ENCODE peak calls at places on chromosomes 16 and 17, in six cellular contexts. N is M059J, A is right atrium auricular region, T is GM23248, M is GM03348, K is MG63. I is an unnamed sample.

GRCh38 chr16:30372725-30373124 is 1.9 kb upstream of the MYL11 start:
- DNase-seq in A (no peak), K (no peak), N (no peak), T (no peak), M (no peak), I (no peak)

GRCh38 chr17:48704521-48704920 is 17.8 kb downstream of the PRAC1 start:
- DNase-seq in M (no peak), N (no peak), T (no peak), K (no peak), A (no peak), I (no peak)

GRCh38 chr17:39738568-39738901 is 797 bp downstream of the GRB7 start:
- DNase-seq in N (no peak), K (no peak), M (no peak), A (no peak), T (no peak), I (no peak)

GRCh38 chr17:10640475-10640874 is 16.6 kb downstream of the MYH3 start:
- DNase-seq in N (no peak), A (no peak), M (no peak), K (no peak), T (peak), I (no peak)

GRCh38 chr17:73325527-73325842 is 13.7 kb upstream of the CDC42EP4 start:
- DNase-seq in A (peak), K (no peak), M (peak), T (peak), N (no peak), I (peak)

GRCh38 chr16:46583036-46583435 is 38.1 kb downstream of the SHCBP1 start:
- DNase-seq in A (no peak), T (no peak), N (no peak), K (no peak), M (no peak), I (no peak)

GRCh38 chr17:82297280-82297803 is 20.1 kb downstream of the CD7 start:
- DNase-seq in A (peak), T (peak), M (no peak), K (peak), N (peak), I (peak)

GRCh38 chr16:76162046-76162445 is 115.2 kb upstream of the CNTNAP4 start:
- DNase-seq in M (no peak), T (no peak), N (no peak), A (no peak), K (no peak), I (no peak)

GRCh38 chr16:74984194-74984669 is 691 bp downstream of the WDR59 start:
- DNase-seq in K (no peak), A (no peak), T (peak), N (peak), M (peak), I (no peak)

GRCh38 chr17:28497931-28498330 is 8.2 kb upstream of the FOXN1 start:
- DNase-seq in A (no peak), M (no peak), T (no peak), N (no peak), K (no peak), I (no peak)

GRCh38 chr17:19343256-19343630 is 19.3 kb downstream of the B9D1 start:
- DNase-seq in N (no peak), T (no peak), A (no peak), K (no peak), M (no peak), I (peak)

GRCh38 chr16:70432304-70432799 is 6.5 kb downstream of the ST3GAL2 start:
- DNase-seq in M (no peak), T (no peak), N (no peak), A (no peak), K (no peak), I (no peak)

GRCh38 chr17:31378638-31379037 is 12.8 kb upstream of the RAB11FIP4 start:
- DNase-seq in T (no peak), M (no peak), A (no peak), K (no peak), N (no peak), I (no peak)

GRCh38 chr17:36931096-36931696 is 6.1 kb upstream of the LHX1 start:
- DNase-seq in A (no peak), K (no peak), N (no peak), T (no peak), M (no peak), I (no peak)

GRCh38 chr16:24045641-24046040 is 209.9 kb downstream of the PRKCB start:
- DNase-seq in N (peak), T (no peak), A (no peak), M (no peak), K (no peak), I (no peak)

GRCh38 chr16:81583893-81584705 is 139.5 kb downstream of the CMIP start:
- DNase-seq in A (no peak), M (no peak), K (peak), N (no peak), T (peak), I (peak)

GRCh38 chr17:35568561-35568960 is 7.9 kb upstream of the SLFN14 start:
- DNase-seq in M (peak), T (peak), K (peak), A (no peak), N (peak), I (no peak)

GRCh38 chr16:9845661-9846361 is 336.4 kb downstream of the GRIN2A start:
- DNase-seq in A (no peak), M (peak), T (peak), N (peak), K (peak), I (no peak)

GRCh38 chr16:49498241-49499017 is 124.8 kb downstream of the C16orf78 start:
- DNase-seq in K (no peak), N (no peak), M (no peak), A (no peak), T (no peak), I (no peak)

GRCh38 chr16:66924527-66925321 is 611 bp downstream of the RRAD start:
- DNase-seq in T (peak), K (peak), A (no peak), N (no peak), M (peak), I (no peak)

GRCh38 chr17:78324391-78325075 is 35.3 kb downstream of the SOCS3 start:
- DNase-seq in A (peak), M (peak), N (peak), T (peak), K (peak), I (peak)

GRCh38 chr17:69525920-69526841 is 111.7 kb downstream of the MAP2K6 start:
- DNase-seq in A (peak), M (peak), T (peak), K (peak), N (peak), I (peak)

GRCh38 chr17:60729854-60730253 is 52.2 kb downstream of the BCAS3 start:
- DNase-seq in N (no peak), K (no peak), A (no peak), T (no peak), M (no peak), I (no peak)

GRCh38 chr17:65457635-65458257 is 103.7 kb downstream of the AXIN2 start:
- DNase-seq in K (no peak), T (no peak), N (no peak), A (no peak), M (no peak), I (no peak)

GRCh38 chr17:30372755-30373154 is 6.0 kb upstream of the CPD start:
- DNase-seq in M (peak), T (peak), A (no peak), K (peak), N (peak), I (no peak)

GRCh38 chr17:72471296-72471695 is 350.5 kb downstream of the SOX9 start:
- DNase-seq in A (no peak), N (no peak), M (no peak), K (no peak), T (no peak), I (no peak)

GRCh38 chr17:57457188-57457587 is 200.9 kb downstream of the MSI2 start:
- DNase-seq in K (no peak), A (no peak), N (no peak), M (no peak), T (no peak), I (no peak)

GRCh38 chr17:71727723-71728122 is 393.1 kb upstream of the SOX9 start:
- DNase-seq in A (no peak), N (no peak), M (no peak), T (no peak), K (no peak), I (no peak)

GRCh38 chr17:82567286-82567685 is 47.8 kb downstream of the FOXK2 start:
- DNase-seq in T (no peak), K (no peak), A (no peak), M (no peak), N (no peak), I (no peak)

GRCh38 chr17:31444026-31444425 is 52.6 kb downstream of the RAB11FIP4 start:
- DNase-seq in T (peak), A (no peak), M (peak), K (no peak), N (no peak), I (no peak)

GRCh38 chr16:53836142-53836541 is 132.2 kb downstream of the FTO start:
- DNase-seq in M (no peak), K (no peak), A (no peak), T (no peak), N (no peak), I (no peak)

GRCh38 chr16:9134739-9135138 is 43.3 kb downstream of the HAPSTR1 start:
- DNase-seq in K (peak), M (peak), A (no peak), N (peak), T (peak), I (peak)

GRCh38 chr17:41864498-41864836 is 756 bp downstream of the KLHL11 start:
- DNase-seq in M (no peak), T (no peak), N (no peak), K (no peak), A (no peak), I (no peak)

GRCh38 chr16:1941162-1941923 is 1.7 kb downstream of the MSRB1 start:
- DNase-seq in M (no peak), N (no peak), A (no peak), K (peak), T (no peak), I (no peak)

GRCh38 chr16:73019456-73020362 is 28.2 kb downstream of the ZFHX3 start:
- DNase-seq in T (peak), N (peak), M (no peak), A (peak), K (peak), I (peak)

GRCh38 chr17:77748436-77748835 is 210.1 kb upstream of the TNRC6C start:
- DNase-seq in T (no peak), A (no peak), M (no peak), N (no peak), K (no peak), I (no peak)

GRCh38 chr16:67183-67791 is 5.1 kb downstream of the RHBDF1 start:
- DNase-seq in T (no peak), M (no peak), K (no peak), N (no peak), A (no peak), I (no peak)